ENCODE peak calls at places on chromosomes 2 and 18, in ten cellular contexts. One of them, this sample, is unnamed.

GRCh38 chr2:226684563-226684959 is 115.1 kb downstream of the IRS1 start:
- DNase-seq in HCT116: no peak
- DNase-seq in IMR-90: no peak
- DNase-seq in mesendoderm: no peak
- DNase-seq in mammary epithelial cell: no peak
- DNase-seq in GM23338: no peak
- DNase-seq in neural progenitor cell: no peak
- DNase-seq in fibroblast of lung: no peak
- DNase-seq in keratinocyte: no peak
- DNase-seq in A549: no peak
- DNase-seq in this sample: no peak

GRCh38 chr2:131046580-131047274 is 46.5 kb downstream of the FAM168B start:
- DNase-seq in HCT116: no peak
- DNase-seq in IMR-90: no peak
- DNase-seq in mesendoderm: no peak
- DNase-seq in mammary epithelial cell: no peak
- DNase-seq in GM23338: no peak
- DNase-seq in neural progenitor cell: no peak
- DNase-seq in fibroblast of lung: no peak
- DNase-seq in keratinocyte: no peak
- DNase-seq in A549: no peak
- DNase-seq in this sample: no peak

GRCh38 chr18:3411854-3412268 is 38.1 kb upstream of the TGIF1 start:
- DNase-seq in HCT116: no peak
- DNase-seq in IMR-90: no peak
- DNase-seq in mesendoderm: peak
- DNase-seq in mammary epithelial cell: peak
- DNase-seq in GM23338: peak
- DNase-seq in neural progenitor cell: no peak
- DNase-seq in fibroblast of lung: no peak
- DNase-seq in keratinocyte: no peak
- DNase-seq in A549: peak
- DNase-seq in this sample: peak

GRCh38 chr2:70921839-70922590 is 13.7 kb upstream of the ATP6V1B1 start:
- DNase-seq in HCT116: no peak
- DNase-seq in IMR-90: peak
- DNase-seq in mesendoderm: no peak
- DNase-seq in mammary epithelial cell: no peak
- DNase-seq in GM23338: no peak
- DNase-seq in neural progenitor cell: no peak
- DNase-seq in fibroblast of lung: no peak
- DNase-seq in keratinocyte: no peak
- DNase-seq in A549: no peak
- DNase-seq in this sample: no peak

GRCh38 chr2:72367530-72368225 is 220.0 kb upstream of the CYP26B1 start:
- DNase-seq in HCT116: peak
- DNase-seq in IMR-90: peak
- DNase-seq in mesendoderm: peak
- DNase-seq in mammary epithelial cell: peak
- DNase-seq in GM23338: peak
- DNase-seq in neural progenitor cell: peak
- DNase-seq in fibroblast of lung: peak
- DNase-seq in keratinocyte: peak
- DNase-seq in A549: peak
- DNase-seq in this sample: peak

GRCh38 chr2:57843158-57843557 is 203.4 kb upstream of the VRK2 start:
- DNase-seq in HCT116: no peak
- DNase-seq in IMR-90: no peak
- DNase-seq in mesendoderm: no peak
- DNase-seq in mammary epithelial cell: no peak
- DNase-seq in GM23338: no peak
- DNase-seq in neural progenitor cell: no peak
- DNase-seq in fibroblast of lung: no peak
- DNase-seq in keratinocyte: no peak
- DNase-seq in A549: no peak
- DNase-seq in this sample: no peak

GRCh38 chr2:215948051-215948450 is 65.3 kb downstream of the MREG start:
- DNase-seq in HCT116: no peak
- DNase-seq in IMR-90: no peak
- DNase-seq in mesendoderm: no peak
- DNase-seq in mammary epithelial cell: no peak
- DNase-seq in GM23338: no peak
- DNase-seq in neural progenitor cell: no peak
- DNase-seq in fibroblast of lung: no peak
- DNase-seq in keratinocyte: no peak
- DNase-seq in A549: no peak
- DNase-seq in this sample: no peak

GRCh38 chr2:168889635-168890005 is 610 bp downstream of the SPC25 start:
- DNase-seq in HCT116: no peak
- DNase-seq in IMR-90: no peak
- DNase-seq in mesendoderm: no peak
- DNase-seq in mammary epithelial cell: no peak
- DNase-seq in GM23338: no peak
- DNase-seq in neural progenitor cell: no peak
- DNase-seq in fibroblast of lung: no peak
- DNase-seq in keratinocyte: no peak
- DNase-seq in A549: no peak
- DNase-seq in this sample: no peak

GRCh38 chr2:133448195-133448594 is 120.1 kb downstream of the NCKAP5 start:
- DNase-seq in HCT116: no peak
- DNase-seq in IMR-90: no peak
- DNase-seq in mesendoderm: no peak
- DNase-seq in mammary epithelial cell: no peak
- DNase-seq in GM23338: no peak
- DNase-seq in neural progenitor cell: no peak
- DNase-seq in fibroblast of lung: no peak
- DNase-seq in keratinocyte: no peak
- DNase-seq in A549: no peak
- DNase-seq in this sample: no peak

GRCh38 chr2:45962522-45962921 is 311.0 kb downstream of the PRKCE start:
- DNase-seq in HCT116: peak
- DNase-seq in IMR-90: peak
- DNase-seq in mesendoderm: no peak
- DNase-seq in mammary epithelial cell: no peak
- DNase-seq in GM23338: no peak
- DNase-seq in neural progenitor cell: no peak
- DNase-seq in fibroblast of lung: peak
- DNase-seq in keratinocyte: no peak
- DNase-seq in A549: no peak
- DNase-seq in this sample: no peak

GRCh38 chr2:1871171-1871570 is 126.9 kb upstream of the PXDN start:
- DNase-seq in HCT116: no peak
- DNase-seq in IMR-90: no peak
- DNase-seq in mesendoderm: no peak
- DNase-seq in mammary epithelial cell: no peak
- DNase-seq in GM23338: no peak
- DNase-seq in neural progenitor cell: no peak
- DNase-seq in fibroblast of lung: no peak
- DNase-seq in keratinocyte: no peak
- DNase-seq in A549: no peak
- DNase-seq in this sample: no peak

GRCh38 chr18:48992791-48993555 is 42.2 kb upstream of the SMAD7 start:
- DNase-seq in HCT116: no peak
- DNase-seq in IMR-90: no peak
- DNase-seq in mesendoderm: peak
- DNase-seq in mammary epithelial cell: no peak
- DNase-seq in GM23338: no peak
- DNase-seq in neural progenitor cell: no peak
- DNase-seq in fibroblast of lung: no peak
- DNase-seq in keratinocyte: no peak
- DNase-seq in A549: no peak
- DNase-seq in this sample: no peak

GRCh38 chr2:844725-845124 is 105.9 kb upstream of the SNTG2 start:
- DNase-seq in HCT116: no peak
- DNase-seq in IMR-90: no peak
- DNase-seq in mesendoderm: no peak
- DNase-seq in mammary epithelial cell: no peak
- DNase-seq in GM23338: no peak
- DNase-seq in neural progenitor cell: no peak
- DNase-seq in fibroblast of lung: no peak
- DNase-seq in keratinocyte: no peak
- DNase-seq in A549: no peak
- DNase-seq in this sample: no peak

GRCh38 chr2:142041996-142042395 is 88.8 kb downstream of the LRP1B start:
- DNase-seq in HCT116: no peak
- DNase-seq in IMR-90: no peak
- DNase-seq in mesendoderm: no peak
- DNase-seq in mammary epithelial cell: no peak
- DNase-seq in GM23338: no peak
- DNase-seq in neural progenitor cell: no peak
- DNase-seq in fibroblast of lung: no peak
- DNase-seq in keratinocyte: no peak
- DNase-seq in A549: no peak
- DNase-seq in this sample: no peak

GRCh38 chr2:71789556-71790219 is 336.3 kb downstream of the DYSF start:
- DNase-seq in HCT116: no peak
- DNase-seq in IMR-90: no peak
- DNase-seq in mesendoderm: peak
- DNase-seq in mammary epithelial cell: no peak
- DNase-seq in GM23338: peak
- DNase-seq in neural progenitor cell: no peak
- DNase-seq in fibroblast of lung: no peak
- DNase-seq in keratinocyte: no peak
- DNase-seq in A549: no peak
- DNase-seq in this sample: peak

GRCh38 chr2:150866431-150866830 is 379.0 kb upstream of the RND3 start:
- DNase-seq in HCT116: no peak
- DNase-seq in IMR-90: peak
- DNase-seq in mesendoderm: no peak
- DNase-seq in mammary epithelial cell: no peak
- DNase-seq in GM23338: no peak
- DNase-seq in neural progenitor cell: no peak
- DNase-seq in fibroblast of lung: peak
- DNase-seq in keratinocyte: no peak
- DNase-seq in A549: no peak
- DNase-seq in this sample: no peak

GRCh38 chr2:158738363-158738762 is 56.8 kb upstream of the DAPL1 start:
- DNase-seq in HCT116: no peak
- DNase-seq in IMR-90: no peak
- DNase-seq in mesendoderm: no peak
- DNase-seq in mammary epithelial cell: no peak
- DNase-seq in GM23338: no peak
- DNase-seq in neural progenitor cell: no peak
- DNase-seq in fibroblast of lung: no peak
- DNase-seq in keratinocyte: no peak
- DNase-seq in A549: no peak
- DNase-seq in this sample: no peak

GRCh38 chr2:108367776-108368175 is 10.0 kb upstream of the SULT1C4 start:
- DNase-seq in HCT116: no peak
- DNase-seq in IMR-90: no peak
- DNase-seq in mesendoderm: no peak
- DNase-seq in mammary epithelial cell: no peak
- DNase-seq in GM23338: no peak
- DNase-seq in neural progenitor cell: no peak
- DNase-seq in fibroblast of lung: no peak
- DNase-seq in keratinocyte: no peak
- DNase-seq in A549: no peak
- DNase-seq in this sample: no peak

GRCh38 chr2:189393440-189394111 is 47.7 kb upstream of the WDR75 start:
- DNase-seq in HCT116: peak
- DNase-seq in IMR-90: peak
- DNase-seq in mesendoderm: peak
- DNase-seq in mammary epithelial cell: peak
- DNase-seq in GM23338: no peak
- DNase-seq in neural progenitor cell: no peak
- DNase-seq in fibroblast of lung: peak
- DNase-seq in keratinocyte: peak
- DNase-seq in A549: no peak
- DNase-seq in this sample: peak

GRCh38 chr2:230862292-230862691 is 2.5 kb upstream of the ITM2C start:
- DNase-seq in HCT116: no peak
- DNase-seq in IMR-90: no peak
- DNase-seq in mesendoderm: no peak
- DNase-seq in mammary epithelial cell: no peak
- DNase-seq in GM23338: no peak
- DNase-seq in neural progenitor cell: no peak
- DNase-seq in fibroblast of lung: no peak
- DNase-seq in keratinocyte: no peak
- DNase-seq in A549: no peak
- DNase-seq in this sample: no peak
- H3K4me2 ChIP-seq in HCT116: no peak
- H3K4me2 ChIP-seq in IMR-90: no peak
- H3K4me2 ChIP-seq in mesendoderm: no peak
- H3K4me2 ChIP-seq in mammary epithelial cell: no peak
- H3K4me2 ChIP-seq in GM23338: peak
- H3K4me2 ChIP-seq in neural progenitor cell: no peak
- H3K4me2 ChIP-seq in fibroblast of lung: no peak
- H3K4me2 ChIP-seq in keratinocyte: no peak
- H3K4me2 ChIP-seq in A549: no peak
- H3K4me2 ChIP-seq in this sample: no peak

DNA sequence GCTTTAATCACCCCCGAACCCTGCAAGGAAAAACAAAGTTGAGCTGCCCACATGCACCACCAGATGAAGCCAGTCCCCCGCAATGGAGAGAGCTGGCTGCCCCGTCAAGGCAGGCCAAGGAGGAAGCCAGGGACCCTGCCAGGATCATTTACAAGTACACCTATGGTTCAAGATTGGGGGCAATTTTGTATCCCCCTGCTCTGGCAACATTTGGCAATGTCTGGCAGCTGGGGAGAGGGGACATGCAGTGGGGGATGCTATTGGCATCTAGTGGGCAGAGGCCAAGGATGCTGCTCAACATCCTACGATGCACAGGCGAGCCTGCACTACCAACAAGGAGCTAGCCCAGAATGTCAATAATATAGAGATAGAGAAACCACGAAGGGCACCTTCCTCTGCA is 1.9 kb downstream of the ACTR1B start:
- DNase-seq in HCT116: no peak
- DNase-seq in IMR-90: no peak
- DNase-seq in mesendoderm: no peak
- DNase-seq in mammary epithelial cell: no peak
- DNase-seq in GM23338: no peak
- DNase-seq in neural progenitor cell: no peak
- DNase-seq in fibroblast of lung: no peak
- DNase-seq in keratinocyte: no peak
- DNase-seq in A549: no peak
- DNase-seq in this sample: peak
- H3K4me3 ChIP-seq in HCT116: no peak
- H3K4me3 ChIP-seq in IMR-90: no peak
- H3K4me3 ChIP-seq in mesendoderm: no peak
- H3K4me3 ChIP-seq in mammary epithelial cell: no peak
- H3K4me3 ChIP-seq in GM23338: peak
- H3K4me3 ChIP-seq in neural progenitor cell: peak
- H3K4me3 ChIP-seq in fibroblast of lung: no peak
- H3K4me3 ChIP-seq in keratinocyte: no peak
- H3K4me3 ChIP-seq in A549: no peak
- H3K4me3 ChIP-seq in this sample: peak

GRCh38 chr2:113025751-113026150 is 20.5 kb downstream of the IL36A start:
- DNase-seq in HCT116: no peak
- DNase-seq in IMR-90: no peak
- DNase-seq in mesendoderm: no peak
- DNase-seq in mammary epithelial cell: no peak
- DNase-seq in GM23338: no peak
- DNase-seq in neural progenitor cell: no peak
- DNase-seq in fibroblast of lung: no peak
- DNase-seq in keratinocyte: no peak
- DNase-seq in A549: no peak
- DNase-seq in this sample: no peak
- H3K4me2 ChIP-seq in HCT116: no peak
- H3K4me2 ChIP-seq in IMR-90: no peak
- H3K4me2 ChIP-seq in mesendoderm: no peak
- H3K4me2 ChIP-seq in mammary epithelial cell: no peak
- H3K4me2 ChIP-seq in GM23338: no peak
- H3K4me2 ChIP-seq in neural progenitor cell: no peak
- H3K4me2 ChIP-seq in fibroblast of lung: no peak
- H3K4me2 ChIP-seq in keratinocyte: no peak
- H3K4me2 ChIP-seq in A549: no peak
- H3K4me2 ChIP-seq in this sample: no peak

GRCh38 chr2:157444643-157445040 is 753 bp upstream of the CYTIP start:
- DNase-seq in HCT116: no peak
- DNase-seq in IMR-90: no peak
- DNase-seq in mesendoderm: no peak
- DNase-seq in mammary epithelial cell: no peak
- DNase-seq in GM23338: no peak
- DNase-seq in neural progenitor cell: no peak
- DNase-seq in fibroblast of lung: no peak
- DNase-seq in keratinocyte: no peak
- DNase-seq in A549: no peak
- DNase-seq in this sample: no peak
- H3K4me3 ChIP-seq in HCT116: no peak
- H3K4me3 ChIP-seq in IMR-90: no peak
- H3K4me3 ChIP-seq in mesendoderm: no peak
- H3K4me3 ChIP-seq in mammary epithelial cell: no peak
- H3K4me3 ChIP-seq in GM23338: no peak
- H3K4me3 ChIP-seq in neural progenitor cell: no peak
- H3K4me3 ChIP-seq in fibroblast of lung: no peak
- H3K4me3 ChIP-seq in keratinocyte: no peak
- H3K4me3 ChIP-seq in A549: no peak
- H3K4me3 ChIP-seq in this sample: no peak